ENCODE peak calls at places on chromosomes 16 and 17, in six cellular contexts. S is T-cell, W is T follicular helper cell, C is dermis blood vessel endothelial cell, Y is SW480, H is GM04503. E is an unnamed sample.

GRCh38 chr16:1745181-1745899 is 26.0 kb downstream of the NME3 start:
- DNase-seq in W (no peak), Y (peak), S (no peak), H (peak), C (no peak), E (no peak)

GRCh38 chr17:47335101-47335936 is 11.6 kb downstream of the EFCAB13 start:
- DNase-seq in H (no peak), W (no peak), Y (no peak), C (peak), S (no peak), E (no peak)

GRCh38 chr16:9522589-9522988 is 431.1 kb downstream of the HAPSTR1 start:
- DNase-seq in Y (no peak), C (no peak), S (no peak), H (no peak), W (no peak), E (no peak)

GRCh38 chr16:69498926-69499325 is 66.8 kb upstream of the NFAT5 start:
- DNase-seq in H (no peak), W (no peak), S (no peak), Y (no peak), C (no peak), E (no peak)

GRCh38 chr16:83344014-83344413 is 463.8 kb upstream of the HSBP1 start:
- DNase-seq in H (peak), W (no peak), Y (no peak), C (peak), S (no peak), E (no peak)

GRCh38 chr16:450800-451512 is 25.5 kb downstream of the RAB11FIP3 start:
- DNase-seq in H (no peak), Y (no peak), W (no peak), S (no peak), C (no peak), E (no peak)

GRCh38 chr16:2784536-2785100 is 2.7 kb downstream of the PRSS33 start:
- DNase-seq in C (no peak), S (no peak), Y (no peak), W (no peak), H (no peak), E (no peak)

GRCh38 chr17:65537845-65538678 is 23.4 kb downstream of the AXIN2 start:
- DNase-seq in S (peak), C (no peak), W (peak), Y (peak), H (peak), E (no peak)

GRCh38 chr17:38507921-38508569 is 79.8 kb downstream of the ARHGAP23 start:
- DNase-seq in S (no peak), W (no peak), C (no peak), H (no peak), Y (no peak), E (no peak)

GRCh38 chr16:52547001-52547833 is at the start of gene TOX3:
- DNase-seq in W (no peak), Y (no peak), H (no peak), S (no peak), C (no peak), E (peak)

GRCh38 chr17:56822725-56823124 is 11.0 kb downstream of the C17orf67 start:
- DNase-seq in S (no peak), W (no peak), C (peak), Y (no peak), H (no peak), E (no peak)

GRCh38 chr16:69057400-69058378 is 47.8 kb upstream of the HAS3 start:
- DNase-seq in H (peak), S (no peak), Y (no peak), W (no peak), C (peak), E (no peak)

GRCh38 chr17:40560592-40561293 is 4.5 kb downstream of the CCR7 start:
- DNase-seq in S (peak), Y (peak), H (no peak), C (no peak), W (peak), E (no peak)

GRCh38 chr17:58415371-58416055 is 1.8 kb downstream of the RNF43 start:
- DNase-seq in W (no peak), S (no peak), C (no peak), H (no peak), Y (peak), E (peak)

GRCh38 chr17:42814633-42815399 is 9.3 kb downstream of the BECN1 start:
- DNase-seq in C (peak), H (peak), S (no peak), Y (no peak), W (no peak), E (no peak)

GRCh38 chr16:72996291-72997062 is 51.5 kb downstream of the ZFHX3 start:
- DNase-seq in W (no peak), C (no peak), Y (no peak), S (no peak), H (no peak), E (no peak)

GRCh38 chr16:84500531-84500930 is 3.9 kb downstream of the MEAK7 start:
- DNase-seq in C (no peak), H (no peak), S (no peak), W (no peak), Y (no peak), E (no peak)

GRCh38 chr16:11138769-11139623 is 117.0 kb downstream of the SOCS1 start:
- DNase-seq in H (no peak), Y (no peak), S (no peak), W (no peak), C (no peak), E (no peak)

GRCh38 chr16:27241658-27242057 is 26.9 kb downstream of the NSMCE1 start:
- DNase-seq in H (no peak), S (no peak), W (no peak), C (peak), Y (no peak), E (no peak)

GRCh38 chr16:89184685-89185061 is 13.1 kb downstream of the CDH15 start:
- DNase-seq in Y (no peak), H (no peak), C (no peak), S (no peak), W (no peak), E (no peak)

GRCh38 chr16:49560018-49560830 is 186.6 kb downstream of the C16orf78 start:
- DNase-seq in W (no peak), C (no peak), Y (no peak), H (peak), S (no peak), E (no peak)

GRCh38 chr17:7252176-7253043 is at the start of gene ELP5:
- DNase-seq in C (peak), Y (peak), W (peak), H (no peak), S (peak), E (peak)

GRCh38 chr17:72665841-72666518 is 426.5 kb downstream of the SLC39A11 start:
- DNase-seq in C (no peak), S (no peak), W (no peak), Y (no peak), H (no peak), E (no peak)

GRCh38 chr17:27569257-27569722 is 61.7 kb upstream of the LGALS9 start:
- DNase-seq in W (no peak), C (peak), S (peak), Y (peak), H (no peak), E (peak)

GRCh38 chr17:18321309-18321708 is 6.2 kb downstream of the SMCR8 start:
- DNase-seq in W (no peak), S (no peak), H (no peak), C (peak), Y (no peak), E (peak)

GRCh38 chr16:3027488-3027795 is 3.6 kb downstream of the THOC6 start:
- DNase-seq in Y (no peak), C (no peak), S (no peak), H (no peak), W (no peak), E (no peak)

E was measured in GM23338.